ENCODE peak calls at places on chromosome 21, in four cellular contexts. M is HepG2, B is GM12878, R is K562. Q is an unnamed sample. For H3K4me1, the result is how much of the 10 kb centered on the place peaks cover.

GRCh38 chr21:35427320-35428040 is 378.4 kb upstream of the RUNX1 start:
- DNase-seq in M (no peak), B (no peak), R (no peak), Q (no peak)

GRCh38 chr21:45256912-45257672 is 30.6 kb downstream of the POFUT2 start:
- DNase-seq in M (no peak), B (no peak), R (peak), Q (no peak)

GRCh38 chr21:45098867-45099266 is 24.5 kb downstream of the ADARB1 start:
- DNase-seq in M (peak), B (no peak), R (peak), Q (peak)

GRCh38 chr21:35578831-35579470 is 481.4 kb downstream of the SETD4 start:
- DNase-seq in M (peak), B (no peak), R (peak), Q (no peak)

GRCh38 chr21:16004523-16004922 is 274.7 kb downstream of the USP25 start:
- DNase-seq in M (no peak), B (no peak), R (no peak), Q (no peak)

GRCh38 chr21:26952274-26953066 is 14.4 kb downstream of the ADAMTS5 start:
- DNase-seq in M (no peak), B (no peak), R (no peak), Q (no peak)

GRCh38 chr21:26032263-26032662 is 138.3 kb downstream of the APP start:
- DNase-seq in M (no peak), B (no peak), R (no peak), Q (no peak)

GRCh38 chr21:20882462-20883415 is 115.5 kb upstream of the NCAM2 start:
- DNase-seq in M (no peak), B (no peak), R (peak), Q (peak)

GRCh38 chr21:32991299-32991850 is 34.4 kb upstream of the OLIG2 start:
- DNase-seq in M (no peak), B (no peak), R (no peak), Q (no peak)

GRCh38 chr21:36135391-36136094 is 664 bp downstream of the CBR3 start:
- DNase-seq in M (no peak), B (no peak), R (no peak), Q (peak)

GRCh38 chr21:41283211-41283818 is 33.3 kb upstream of the FAM3B start:
- DNase-seq in M (peak), B (peak), R (peak), Q (peak)

GRCh38 chr21:33751120-33751519 is 108.8 kb downstream of the ITSN1 start:
- DNase-seq in M (no peak), B (no peak), R (peak), Q (no peak)

GRCh38 chr21:45863751-45864150 is 117.8 kb upstream of the COL6A1 start:
- DNase-seq in M (no peak), B (no peak), R (no peak), Q (no peak)

GRCh38 chr21:26027696-26028095 is 142.9 kb downstream of the APP start:
- DNase-seq in M (no peak), B (no peak), R (no peak), Q (no peak)

GRCh38 chr21:45128613-45129226 is 54.3 kb downstream of the ADARB1 start:
- DNase-seq in M (peak), B (no peak), R (peak), Q (peak)

GRCh38 chr21:46636181-46636512 is 673 bp downstream of the PRMT2 start:
- DNase-seq in M (no peak), B (no peak), R (no peak), Q (no peak)

GRCh38 chr21:34644815-34645214 is 24.0 kb upstream of the CLIC6 start:
- DNase-seq in M (no peak), B (no peak), R (no peak), Q (no peak)

GRCh38 chr21:32806810-32807386 is 35.3 kb upstream of the PAXBP1 start:
- DNase-seq in M (no peak), B (no peak), R (no peak), Q (no peak)

GRCh38 chr21:35475768-35476167 is 426.7 kb upstream of the RUNX1 start:
- DNase-seq in M (no peak), B (no peak), R (peak), Q (no peak)

GRCh38 chr21:45451771-45452182 is 46.8 kb downstream of the COL18A1 start:
- DNase-seq in M (no peak), B (no peak), R (no peak), Q (no peak)

GRCh38 chr21:23316190-23316589 is 2291.1 kb downstream of the MRPL39 start:
- DNase-seq in M (no peak), B (no peak), R (no peak), Q (no peak)

GRCh38 chr21:26587621-26588260 is 14.7 kb upstream of the CYYR1 start:
- DNase-seq in M (no peak), B (no peak), R (no peak), Q (peak)

GRCh38 chr21:34615487-34615814 is 538 bp upstream of the RCAN1 start:
- DNase-seq in M (no peak), B (no peak), R (no peak), Q (no peak)

GRCh38 chr21:37757631-37758376 is 158.5 kb downstream of the KCNJ6 start:
- DNase-seq in M (no peak), B (no peak), R (no peak), Q (no peak)
- TF ChIP-seq JUNB in M (no peak), B (no peak), R (no peak), Q (no peak)

DNA sequence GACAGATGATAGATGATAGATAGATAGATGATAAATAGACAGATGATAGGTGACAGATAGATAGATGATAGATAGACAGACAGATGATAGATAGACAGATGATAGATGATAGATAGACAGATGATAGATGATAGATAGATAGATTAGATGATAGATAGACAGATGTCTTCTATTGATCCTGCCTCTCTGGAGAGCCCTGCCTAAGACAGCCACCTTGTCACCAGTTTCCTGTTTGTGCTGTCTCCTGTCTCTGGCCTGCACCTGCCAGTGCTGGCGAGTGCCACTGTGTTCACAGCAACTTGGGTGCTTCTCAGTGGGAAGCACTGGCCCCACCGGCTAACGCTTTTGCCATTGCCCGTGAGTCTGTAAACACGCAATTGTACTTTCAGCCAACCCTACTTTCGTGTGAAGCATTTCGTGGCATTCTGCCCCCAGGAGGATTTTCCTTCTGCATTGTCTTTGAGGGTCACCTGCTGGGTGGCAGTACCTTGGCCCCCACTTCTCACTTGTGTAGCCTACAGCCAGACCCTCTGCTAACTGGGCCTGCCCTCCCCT is 23.5 kb upstream of the PDE9A start:
- DNase-seq in M (no peak), B (no peak), R (no peak), Q (no peak)
- TF ChIP-seq ESRRA in M (no peak), B (no peak), R (no peak), Q (no peak)

GRCh38 chr21:29064850-29065481 is 8.5 kb downstream of the CCT8 start:
- DNase-seq in M (no peak), B (peak), R (no peak), Q (no peak)
- H3K4me1 ChIP-seq in M (under half), B (under half), R (under half), Q (under half)

GRCh38 chr21:42809577-42810440 is 69.5 kb downstream of the WDR4 start:
- DNase-seq in M (no peak), B (no peak), R (no peak), Q (no peak)
- TF ChIP-seq JUNB in M (no peak), B (no peak), R (no peak), Q (no peak)

GRCh38 chr21:43989401-43989800 is 22.7 kb upstream of the TRAPPC10 start:
- DNase-seq in M (no peak), B (no peak), R (no peak), Q (no peak)
- TF ChIP-seq ESRRA in M (no peak), B (no peak), R (no peak), Q (no peak)